ENCODE peak calls at places on chromosomes 4 and X, in five cellular contexts. C is WTC11, M is fibroblast of villous mesenchyme, B is T-helper 1 cell, G is hypothalamus. J is an unnamed sample.

GRCh38 chrX:25858273-25858880 is 279.8 kb upstream of the MAGEB18 start:
- DNase-seq in C (no peak), M (peak), B (no peak), G (no peak), J (peak)

GRCh38 chr4:153466637-153467153 is 535 bp downstream of the TMEM131L start:
- DNase-seq in C (no peak), M (no peak), B (peak), G (peak), J (no peak)

GRCh38 chr4:107210450-107211239 is 174.5 kb upstream of the DKK2 start:
- DNase-seq in C (no peak), M (peak), B (no peak), G (no peak), J (peak)

GRCh38 chr4:85866508-85866907 is 391.6 kb downstream of the ARHGAP24 start:
- DNase-seq in C (no peak), M (no peak), B (no peak), G (no peak), J (no peak)

GRCh38 chr4:55358668-55359067 is 12.6 kb downstream of the SRD5A3 start:
- DNase-seq in C (no peak), M (peak), B (no peak), G (no peak), J (peak)

GRCh38 chr4:14841801-14842748 is 160.2 kb upstream of the CPEB2 start:
- DNase-seq in C (no peak), M (no peak), B (no peak), G (no peak), J (peak)

GRCh38 chrX:47047989-47048388 is 30.3 kb upstream of the RGN start:
- DNase-seq in C (no peak), M (peak), B (no peak), G (no peak), J (peak)

GRCh38 chr4:149830823-149831222 is 15.2 kb upstream of the IQCM start:
- DNase-seq in C (no peak), M (no peak), B (no peak), G (no peak), J (no peak)

GRCh38 chrX:78476701-78477100 is 149.3 kb upstream of the CYSLTR1 start:
- DNase-seq in C (no peak), M (no peak), B (no peak), G (no peak), J (no peak)

GRCh38 chr4:139530833-139531427 is 25.1 kb downstream of the SETD7 start:
- DNase-seq in C (peak), M (peak), B (peak), G (no peak), J (peak)

GRCh38 chr4:55896622-55897021 is 43.2 kb downstream of the EXOC1 start:
- DNase-seq in C (no peak), M (no peak), B (no peak), G (no peak), J (no peak)

GRCh38 chr4:91198951-91199350 is 1071.8 kb downstream of the CCSER1 start:
- DNase-seq in C (no peak), M (peak), B (no peak), G (no peak), J (no peak)

GRCh38 chrX:150688911-150689451 is 4.2 kb upstream of the MTMR1 start:
- DNase-seq in C (no peak), M (peak), B (no peak), G (no peak), J (peak)

GRCh38 chr4:62260256-62260655 is 1060.1 kb downstream of the ADGRL3 start:
- DNase-seq in C (no peak), M (no peak), B (no peak), G (no peak), J (no peak)

GRCh38 chr4:1872918-1873269 is 1.7 kb downstream of the NSD2 start:
- DNase-seq in C (no peak), M (no peak), B (no peak), G (no peak), J (peak)

GRCh38 chr4:147335183-147335582 is 145.7 kb upstream of the EDNRA start:
- DNase-seq in C (no peak), M (no peak), B (no peak), G (no peak), J (no peak)

GRCh38 chr4:6916587-6917444 is 7.2 kb downstream of the TBC1D14 start:
- DNase-seq in C (peak), M (peak), B (peak), G (no peak), J (no peak)

GRCh38 chr4:15779336-15779735 is 1.2 kb downstream of the CD38 start:
- DNase-seq in C (peak), M (peak), B (no peak), G (peak), J (peak)

GRCh38 chr4:7429601-7430078 is 5.1 kb downstream of the PSAPL1 start:
- DNase-seq in C (no peak), M (no peak), B (no peak), G (no peak), J (no peak)

GRCh38 chr4:176729489-176729888 is 63.2 kb downstream of the VEGFC start:
- DNase-seq in C (no peak), M (peak), B (no peak), G (no peak), J (no peak)

GRCh38 chr4:185702147-185702663 is 109.8 kb downstream of the SORBS2 start:
- DNase-seq in C (no peak), M (no peak), B (no peak), G (no peak), J (no peak)

GRCh38 chrX:130887392-130887791 is 15.6 kb downstream of the ENOX2 start:
- DNase-seq in C (no peak), M (no peak), B (no peak), G (peak), J (no peak)

GRCh38 chrX:153825042-153825441 is 5.3 kb downstream of the PDZD4 start:
- DNase-seq in C (no peak), M (no peak), B (no peak), G (no peak), J (no peak)

GRCh38 chr4:106604319-106605051 is 235.9 kb upstream of the GIMD1 start:
- DNase-seq in C (no peak), M (no peak), B (no peak), G (no peak), J (no peak)

J was measured in cardiac fibroblast.